ENCODE peak calls at places on chromosome 19, in seven cellular contexts. T is posterior cingulate gyrus; U is ecto neural progenitor cell; M is stimulated activated CD4-positive, alpha-beta T cell treated with anti-CD3 and anti-CD28 coated beads, Interleukin-1b, Interleukin-23, amount 100 ng/mL, for 1 hour; D is activated T-cell treated with anti-CD3 and anti-CD28 coated beads for 4 hours; P is HS-27A; O is lower leg skin. V is an unnamed sample.

GRCh38 chr19:8036438-8037099 is 16.0 kb upstream of the CCL25 start:
- DNase-seq in T (no peak), U (no peak), M (no peak), D (no peak), P (no peak), O (no peak), V (no peak)

GRCh38 chr19:33785795-33786194 is 10.9 kb upstream of the KCTD15 start:
- DNase-seq in T (no peak), U (no peak), M (no peak), D (no peak), P (no peak), O (no peak), V (peak)

GRCh38 chr19:43594710-43595604 is 977 bp downstream of the IRGQ start:
- DNase-seq in T (no peak), U (peak), M (peak), D (peak), P (no peak), O (peak), V (peak)

GRCh38 chr19:5561559-5561958 is 6.2 kb downstream of the TINCR start:
- DNase-seq in T (no peak), U (no peak), M (no peak), D (no peak), P (no peak), O (no peak), V (no peak)

GRCh38 chr19:19528721-19529490 is at the start of gene YJEFN3:
- DNase-seq in T (peak), U (peak), M (no peak), D (no peak), P (no peak), O (no peak), V (peak)

GRCh38 chr19:43651758-43652545 is 12.3 kb upstream of the CADM4 start:
- DNase-seq in T (peak), U (peak), M (no peak), D (peak), P (peak), O (no peak), V (peak)

GRCh38 chr19:36638862-36639510 is 27.7 kb downstream of the ZNF461 start:
- DNase-seq in T (no peak), U (no peak), M (no peak), D (no peak), P (no peak), O (no peak), V (no peak)

GRCh38 chr19:19774354-19775033 is 41.6 kb upstream of the ZNF14 start:
- DNase-seq in T (no peak), U (no peak), M (no peak), D (no peak), P (no peak), O (no peak), V (no peak)

GRCh38 chr19:49567722-49568454 is 12.5 kb downstream of the NOSIP start:
- DNase-seq in T (no peak), U (no peak), M (no peak), D (no peak), P (no peak), O (no peak), V (peak)

V was measured in osteoblast.